ENCODE peak calls at places on chromosomes 16 and 17, in four cellular contexts. One of them, this sample, is unnamed.

GRCh38 chr17:4548721-4549531 is 6.3 kb downstream of the MYBBP1A start:
- DNase-seq in stimulated activated CD8-positive, alpha-beta memory T cell treated with anti-CD3 and anti-CD28 coated beads, Interleukin-15, amount 100 ng/mL, for 4 hours: no peak
- DNase-seq in NCI-H2171 treated with DMSO at 0.1 percent for 48 hours: no peak
- DNase-seq in heart left ventricle: no peak
- DNase-seq in this sample: no peak

GRCh38 chr17:64323774-64324173 is 60.7 kb upstream of the TEX2 start:
- DNase-seq in heart left ventricle: no peak
- DNase-seq in NCI-H2171 treated with DMSO at 0.1 percent for 48 hours: no peak
- DNase-seq in stimulated activated CD8-positive, alpha-beta memory T cell treated with anti-CD3 and anti-CD28 coated beads, Interleukin-15, amount 100 ng/mL, for 4 hours: no peak
- DNase-seq in this sample: no peak

GRCh38 chr16:4618645-4619418 is 4.1 kb upstream of the UBALD1 start:
- DNase-seq in stimulated activated CD8-positive, alpha-beta memory T cell treated with anti-CD3 and anti-CD28 coated beads, Interleukin-15, amount 100 ng/mL, for 4 hours: no peak
- DNase-seq in heart left ventricle: no peak
- DNase-seq in NCI-H2171 treated with DMSO at 0.1 percent for 48 hours: no peak
- DNase-seq in this sample: no peak

GRCh38 chr17:42253173-42253545 is 23.0 kb downstream of the STAT5B start:
- DNase-seq in NCI-H2171 treated with DMSO at 0.1 percent for 48 hours: peak; percentile 81
- DNase-seq in stimulated activated CD8-positive, alpha-beta memory T cell treated with anti-CD3 and anti-CD28 coated beads, Interleukin-15, amount 100 ng/mL, for 4 hours: no peak
- DNase-seq in heart left ventricle: no peak
- DNase-seq in this sample: no peak

GRCh38 chr16:85348921-85349334 is 236.7 kb upstream of the CIBAR2 start:
- DNase-seq in heart left ventricle: no peak
- DNase-seq in stimulated activated CD8-positive, alpha-beta memory T cell treated with anti-CD3 and anti-CD28 coated beads, Interleukin-15, amount 100 ng/mL, for 4 hours: no peak
- DNase-seq in NCI-H2171 treated with DMSO at 0.1 percent for 48 hours: peak; percentile 85
- DNase-seq in this sample: no peak

GRCh38 chr16:85878875-85879274 is 20.1 kb upstream of the IRF8 start:
- DNase-seq in stimulated activated CD8-positive, alpha-beta memory T cell treated with anti-CD3 and anti-CD28 coated beads, Interleukin-15, amount 100 ng/mL, for 4 hours: no peak
- DNase-seq in heart left ventricle: no peak
- DNase-seq in NCI-H2171 treated with DMSO at 0.1 percent for 48 hours: no peak
- DNase-seq in this sample: no peak

GRCh38 chr16:19969284-19969683 is 84.6 kb upstream of the GPRC5B start:
- DNase-seq in heart left ventricle: no peak
- DNase-seq in NCI-H2171 treated with DMSO at 0.1 percent for 48 hours: no peak
- DNase-seq in stimulated activated CD8-positive, alpha-beta memory T cell treated with anti-CD3 and anti-CD28 coated beads, Interleukin-15, amount 100 ng/mL, for 4 hours: no peak
- DNase-seq in this sample: no peak

GRCh38 chr17:77471984-77472836 is 331.4 kb downstream of the SEC14L1 start:
- DNase-seq in NCI-H2171 treated with DMSO at 0.1 percent for 48 hours: peak; percentile 56
- DNase-seq in heart left ventricle: no peak
- DNase-seq in stimulated activated CD8-positive, alpha-beta memory T cell treated with anti-CD3 and anti-CD28 coated beads, Interleukin-15, amount 100 ng/mL, for 4 hours: no peak
- DNase-seq in this sample: peak; percentile 32

GRCh38 chr17:6542577-6542976 is 13.8 kb downstream of the PITPNM3 start:
- DNase-seq in heart left ventricle: no peak
- DNase-seq in NCI-H2171 treated with DMSO at 0.1 percent for 48 hours: no peak
- DNase-seq in stimulated activated CD8-positive, alpha-beta memory T cell treated with anti-CD3 and anti-CD28 coated beads, Interleukin-15, amount 100 ng/mL, for 4 hours: no peak
- DNase-seq in this sample: no peak

GRCh38 chr17:8392274-8392673 is 5.4 kb downstream of the RNF222 start:
- DNase-seq in NCI-H2171 treated with DMSO at 0.1 percent for 48 hours: no peak
- DNase-seq in heart left ventricle: no peak
- DNase-seq in stimulated activated CD8-positive, alpha-beta memory T cell treated with anti-CD3 and anti-CD28 coated beads, Interleukin-15, amount 100 ng/mL, for 4 hours: no peak
- DNase-seq in this sample: no peak

GRCh38 chr16:75534560-75535205 is 1.2 kb downstream of the CHST5 start:
- DNase-seq in NCI-H2171 treated with DMSO at 0.1 percent for 48 hours: no peak
- DNase-seq in heart left ventricle: no peak
- DNase-seq in stimulated activated CD8-positive, alpha-beta memory T cell treated with anti-CD3 and anti-CD28 coated beads, Interleukin-15, amount 100 ng/mL, for 4 hours: no peak
- DNase-seq in this sample: no peak

GRCh38 chr17:53032861-53033271 is 789.9 kb upstream of the KIF2B start:
- DNase-seq in heart left ventricle: no peak
- DNase-seq in NCI-H2171 treated with DMSO at 0.1 percent for 48 hours: peak; percentile 58
- DNase-seq in stimulated activated CD8-positive, alpha-beta memory T cell treated with anti-CD3 and anti-CD28 coated beads, Interleukin-15, amount 100 ng/mL, for 4 hours: no peak
- DNase-seq in this sample: peak; percentile 12

GRCh38 chr16:84751947-84752346 is 52.1 kb downstream of the USP10 start:
- DNase-seq in stimulated activated CD8-positive, alpha-beta memory T cell treated with anti-CD3 and anti-CD28 coated beads, Interleukin-15, amount 100 ng/mL, for 4 hours: no peak
- DNase-seq in heart left ventricle: no peak
- DNase-seq in NCI-H2171 treated with DMSO at 0.1 percent for 48 hours: no peak
- DNase-seq in this sample: no peak

GRCh38 chr17:17505610-17506171 is 9.5 kb upstream of the RASD1 start:
- DNase-seq in stimulated activated CD8-positive, alpha-beta memory T cell treated with anti-CD3 and anti-CD28 coated beads, Interleukin-15, amount 100 ng/mL, for 4 hours: no peak
- DNase-seq in NCI-H2171 treated with DMSO at 0.1 percent for 48 hours: no peak
- DNase-seq in heart left ventricle: no peak
- DNase-seq in this sample: no peak

GRCh38 chr16:84839054-84839453 is 19.3 kb downstream of the CRISPLD2 start:
- DNase-seq in heart left ventricle: no peak
- DNase-seq in NCI-H2171 treated with DMSO at 0.1 percent for 48 hours: peak; percentile 69
- DNase-seq in stimulated activated CD8-positive, alpha-beta memory T cell treated with anti-CD3 and anti-CD28 coated beads, Interleukin-15, amount 100 ng/mL, for 4 hours: no peak
- DNase-seq in this sample: peak; percentile 20

GRCh38 chr16:508884-509736 is 18.4 kb upstream of the CAPN15 start:
- DNase-seq in NCI-H2171 treated with DMSO at 0.1 percent for 48 hours: no peak
- DNase-seq in stimulated activated CD8-positive, alpha-beta memory T cell treated with anti-CD3 and anti-CD28 coated beads, Interleukin-15, amount 100 ng/mL, for 4 hours: no peak
- DNase-seq in heart left ventricle: no peak
- DNase-seq in this sample: no peak

GRCh38 chr16:76583466-76583865 is 306.3 kb downstream of the CNTNAP4 start:
- DNase-seq in heart left ventricle: peak; percentile 19
- DNase-seq in stimulated activated CD8-positive, alpha-beta memory T cell treated with anti-CD3 and anti-CD28 coated beads, Interleukin-15, amount 100 ng/mL, for 4 hours: no peak
- DNase-seq in NCI-H2171 treated with DMSO at 0.1 percent for 48 hours: peak; percentile 97
- DNase-seq in this sample: peak; percentile 56

GRCh38 chr16:82880361-82880760 is 253.6 kb downstream of the CDH13 start:
- DNase-seq in heart left ventricle: no peak
- DNase-seq in NCI-H2171 treated with DMSO at 0.1 percent for 48 hours: no peak
- DNase-seq in stimulated activated CD8-positive, alpha-beta memory T cell treated with anti-CD3 and anti-CD28 coated beads, Interleukin-15, amount 100 ng/mL, for 4 hours: no peak
- DNase-seq in this sample: no peak

GRCh38 chr16:23679274-23679985 is 741 bp downstream of the PLK1 start:
- DNase-seq in heart left ventricle: no peak
- DNase-seq in stimulated activated CD8-positive, alpha-beta memory T cell treated with anti-CD3 and anti-CD28 coated beads, Interleukin-15, amount 100 ng/mL, for 4 hours: no peak
- DNase-seq in NCI-H2171 treated with DMSO at 0.1 percent for 48 hours: peak; percentile 25
- DNase-seq in this sample: peak; percentile 1

GRCh38 chr17:18992454-18993130 is 12.0 kb downstream of the FAM83G start:
- DNase-seq in stimulated activated CD8-positive, alpha-beta memory T cell treated with anti-CD3 and anti-CD28 coated beads, Interleukin-15, amount 100 ng/mL, for 4 hours: no peak
- DNase-seq in NCI-H2171 treated with DMSO at 0.1 percent for 48 hours: peak; percentile 9
- DNase-seq in heart left ventricle: no peak
- DNase-seq in this sample: peak; percentile 9

GRCh38 chr16:3668626-3669025 is 14.1 kb downstream of the DNASE1 start:
- DNase-seq in NCI-H2171 treated with DMSO at 0.1 percent for 48 hours: no peak
- DNase-seq in stimulated activated CD8-positive, alpha-beta memory T cell treated with anti-CD3 and anti-CD28 coated beads, Interleukin-15, amount 100 ng/mL, for 4 hours: no peak
- DNase-seq in heart left ventricle: no peak
- DNase-seq in this sample: no peak

GRCh38 chr16:27841911-27842310 is 221.6 kb downstream of the GSG1L start:
- DNase-seq in stimulated activated CD8-positive, alpha-beta memory T cell treated with anti-CD3 and anti-CD28 coated beads, Interleukin-15, amount 100 ng/mL, for 4 hours: no peak
- DNase-seq in NCI-H2171 treated with DMSO at 0.1 percent for 48 hours: no peak
- DNase-seq in heart left ventricle: no peak
- DNase-seq in this sample: no peak

GRCh38 chr16:15770107-15770506 is 86.7 kb downstream of the MYH11 start:
- DNase-seq in stimulated activated CD8-positive, alpha-beta memory T cell treated with anti-CD3 and anti-CD28 coated beads, Interleukin-15, amount 100 ng/mL, for 4 hours: no peak
- DNase-seq in NCI-H2171 treated with DMSO at 0.1 percent for 48 hours: no peak
- DNase-seq in heart left ventricle: peak; percentile 40
- DNase-seq in this sample: no peak

GRCh38 chr16:72241930-72242329 is 70.0 kb upstream of the PMFBP1 start:
- DNase-seq in NCI-H2171 treated with DMSO at 0.1 percent for 48 hours: peak; percentile 64
- DNase-seq in heart left ventricle: no peak
- DNase-seq in stimulated activated CD8-positive, alpha-beta memory T cell treated with anti-CD3 and anti-CD28 coated beads, Interleukin-15, amount 100 ng/mL, for 4 hours: no peak
- DNase-seq in this sample: no peak

GRCh38 chr17:68457168-68457538 is at the start of gene WIPI1:
- DNase-seq in NCI-H2171 treated with DMSO at 0.1 percent for 48 hours: no peak
- DNase-seq in heart left ventricle: no peak
- DNase-seq in stimulated activated CD8-positive, alpha-beta memory T cell treated with anti-CD3 and anti-CD28 coated beads, Interleukin-15, amount 100 ng/mL, for 4 hours: no peak
- DNase-seq in this sample: no peak

GRCh38 chr16:73878616-73879015 is 418.0 kb upstream of the PSMD7 start:
- DNase-seq in heart left ventricle: no peak
- DNase-seq in stimulated activated CD8-positive, alpha-beta memory T cell treated with anti-CD3 and anti-CD28 coated beads, Interleukin-15, amount 100 ng/mL, for 4 hours: no peak
- DNase-seq in NCI-H2171 treated with DMSO at 0.1 percent for 48 hours: peak; percentile 69
- DNase-seq in this sample: no peak

GRCh38 chr17:60443713-60444112 is 21.4 kb downstream of the CHCT1 start:
- DNase-seq in heart left ventricle: no peak
- DNase-seq in NCI-H2171 treated with DMSO at 0.1 percent for 48 hours: no peak
- DNase-seq in stimulated activated CD8-positive, alpha-beta memory T cell treated with anti-CD3 and anti-CD28 coated beads, Interleukin-15, amount 100 ng/mL, for 4 hours: no peak
- DNase-seq in this sample: no peak

GRCh38 chr16:66069576-66069975 is 296.9 kb upstream of the CDH5 start:
- DNase-seq in stimulated activated CD8-positive, alpha-beta memory T cell treated with anti-CD3 and anti-CD28 coated beads, Interleukin-15, amount 100 ng/mL, for 4 hours: no peak
- DNase-seq in heart left ventricle: no peak
- DNase-seq in NCI-H2171 treated with DMSO at 0.1 percent for 48 hours: peak; percentile 2
- DNase-seq in this sample: no peak

GRCh38 chr16:19114359-19115147 is 789 bp downstream of the ITPRIPL2 start:
- DNase-seq in stimulated activated CD8-positive, alpha-beta memory T cell treated with anti-CD3 and anti-CD28 coated beads, Interleukin-15, amount 100 ng/mL, for 4 hours: no peak
- DNase-seq in heart left ventricle: peak; percentile 75
- DNase-seq in NCI-H2171 treated with DMSO at 0.1 percent for 48 hours: no peak
- DNase-seq in this sample: no peak

GRCh38 chr17:4515501-4515900 is 16.8 kb downstream of the SPNS2 start:
- DNase-seq in heart left ventricle: no peak
- DNase-seq in stimulated activated CD8-positive, alpha-beta memory T cell treated with anti-CD3 and anti-CD28 coated beads, Interleukin-15, amount 100 ng/mL, for 4 hours: no peak
- DNase-seq in NCI-H2171 treated with DMSO at 0.1 percent for 48 hours: no peak
- DNase-seq in this sample: no peak

GRCh38 chr16:50489187-50489586 is 59.0 kb upstream of the NKD1 start:
- DNase-seq in NCI-H2171 treated with DMSO at 0.1 percent for 48 hours: no peak
- DNase-seq in heart left ventricle: no peak
- DNase-seq in stimulated activated CD8-positive, alpha-beta memory T cell treated with anti-CD3 and anti-CD28 coated beads, Interleukin-15, amount 100 ng/mL, for 4 hours: no peak
- DNase-seq in this sample: no peak

GRCh38 chr16:57071840-57072541 is 20.4 kb upstream of the CPNE2 start:
- DNase-seq in heart left ventricle: no peak
- DNase-seq in NCI-H2171 treated with DMSO at 0.1 percent for 48 hours: no peak
- DNase-seq in stimulated activated CD8-positive, alpha-beta memory T cell treated with anti-CD3 and anti-CD28 coated beads, Interleukin-15, amount 100 ng/mL, for 4 hours: no peak
- DNase-seq in this sample: no peak

GRCh38 chr17:80819422-80820164 is 172.0 kb upstream of the CHMP6 start:
- DNase-seq in heart left ventricle: no peak
- DNase-seq in stimulated activated CD8-positive, alpha-beta memory T cell treated with anti-CD3 and anti-CD28 coated beads, Interleukin-15, amount 100 ng/mL, for 4 hours: no peak
- DNase-seq in NCI-H2171 treated with DMSO at 0.1 percent for 48 hours: no peak
- DNase-seq in this sample: no peak

GRCh38 chr17:45050680-45051059 is 762 bp downstream of the DCAKD start:
- DNase-seq in stimulated activated CD8-positive, alpha-beta memory T cell treated with anti-CD3 and anti-CD28 coated beads, Interleukin-15, amount 100 ng/mL, for 4 hours: peak; percentile 7
- DNase-seq in heart left ventricle: no peak
- DNase-seq in NCI-H2171 treated with DMSO at 0.1 percent for 48 hours: no peak
- DNase-seq in this sample: no peak

GRCh38 chr16:72921620-72922019 is 126.3 kb downstream of the ZFHX3 start:
- DNase-seq in stimulated activated CD8-positive, alpha-beta memory T cell treated with anti-CD3 and anti-CD28 coated beads, Interleukin-15, amount 100 ng/mL, for 4 hours: no peak
- DNase-seq in heart left ventricle: no peak
- DNase-seq in NCI-H2171 treated with DMSO at 0.1 percent for 48 hours: no peak
- DNase-seq in this sample: no peak

GRCh38 chr17:17321356-17322025 is 18.3 kb downstream of the NT5M start:
- DNase-seq in NCI-H2171 treated with DMSO at 0.1 percent for 48 hours: no peak
- DNase-seq in stimulated activated CD8-positive, alpha-beta memory T cell treated with anti-CD3 and anti-CD28 coated beads, Interleukin-15, amount 100 ng/mL, for 4 hours: no peak
- DNase-seq in heart left ventricle: no peak
- DNase-seq in this sample: no peak

GRCh38 chr16:67372664-67373063 is 20.6 kb downstream of the TPPP3 start:
- DNase-seq in heart left ventricle: no peak
- DNase-seq in NCI-H2171 treated with DMSO at 0.1 percent for 48 hours: peak; percentile 42
- DNase-seq in stimulated activated CD8-positive, alpha-beta memory T cell treated with anti-CD3 and anti-CD28 coated beads, Interleukin-15, amount 100 ng/mL, for 4 hours: no peak
- DNase-seq in this sample: no peak